ENCODE peak calls at places on chromosomes 12 and 14, in four cellular contexts. One of them, this sample, is unnamed.

GRCh38 chr12:27178723-27179398 is 65.2 kb upstream of the STK38L start:
- DNase-seq in epithelial cell of proximal tubule: no peak
- DNase-seq in AG04450: no peak
- DNase-seq in fibroblast of lung: peak
- DNase-seq in this sample: no peak

GRCh38 chr14:23286904-23287479 is 1.1 kb upstream of the HOMEZ start:
- DNase-seq in epithelial cell of proximal tubule: no peak
- DNase-seq in AG04450: no peak
- DNase-seq in fibroblast of lung: no peak
- DNase-seq in this sample: peak

GRCh38 chr12:19031032-19031431 is 98.5 kb upstream of the PLEKHA5 start:
- DNase-seq in epithelial cell of proximal tubule: peak
- DNase-seq in AG04450: no peak
- DNase-seq in fibroblast of lung: peak
- DNase-seq in this sample: peak

GRCh38 chr12:122888232-122888752 is 7.6 kb downstream of the VPS37B start:
- DNase-seq in epithelial cell of proximal tubule: peak
- DNase-seq in AG04450: no peak
- DNase-seq in fibroblast of lung: peak
- DNase-seq in this sample: peak

GRCh38 chr12:91924827-91925226 is 220.8 kb downstream of the BTG1 start:
- DNase-seq in epithelial cell of proximal tubule: no peak
- DNase-seq in AG04450: no peak
- DNase-seq in fibroblast of lung: no peak
- DNase-seq in this sample: no peak

GRCh38 chr14:95518045-95518751 is 1.7 kb upstream of the SYNE3 start:
- DNase-seq in epithelial cell of proximal tubule: no peak
- DNase-seq in AG04450: no peak
- DNase-seq in fibroblast of lung: no peak
- DNase-seq in this sample: no peak

GRCh38 chr12:123469978-123470377 is 12.0 kb downstream of the SNRNP35 start:
- DNase-seq in epithelial cell of proximal tubule: no peak
- DNase-seq in AG04450: no peak
- DNase-seq in fibroblast of lung: no peak
- DNase-seq in this sample: no peak

GRCh38 chr12:63906876-63907275 is 62.4 kb downstream of the SRGAP1 start:
- DNase-seq in epithelial cell of proximal tubule: no peak
- DNase-seq in AG04450: no peak
- DNase-seq in fibroblast of lung: no peak
- DNase-seq in this sample: no peak

GRCh38 chr12:92134638-92135274 is 10.9 kb downstream of the BTG1 start:
- DNase-seq in epithelial cell of proximal tubule: no peak
- DNase-seq in AG04450: no peak
- DNase-seq in fibroblast of lung: peak
- DNase-seq in this sample: peak

GRCh38 chr12:57609091-57609780 is 2.0 kb upstream of the ARHGEF25 start:
- DNase-seq in epithelial cell of proximal tubule: no peak
- DNase-seq in AG04450: no peak
- DNase-seq in fibroblast of lung: no peak
- DNase-seq in this sample: no peak

GRCh38 chr12:57607958-57608663 is 3.1 kb upstream of the ARHGEF25 start:
- DNase-seq in epithelial cell of proximal tubule: no peak
- DNase-seq in AG04450: no peak
- DNase-seq in fibroblast of lung: no peak
- DNase-seq in this sample: no peak

GRCh38 chr12:57610553-57611115 is 601 bp upstream of the ARHGEF25 start:
- DNase-seq in epithelial cell of proximal tubule: no peak
- DNase-seq in AG04450: no peak
- DNase-seq in fibroblast of lung: peak
- DNase-seq in this sample: no peak

GRCh38 chr12:57611116-57611809 is at the start of gene ARHGEF25:
- DNase-seq in epithelial cell of proximal tubule: no peak
- DNase-seq in AG04450: no peak
- DNase-seq in fibroblast of lung: peak
- DNase-seq in this sample: peak

GRCh38 chr12:57609781-57610552 is 1.3 kb upstream of the ARHGEF25 start:
- DNase-seq in epithelial cell of proximal tubule: no peak
- DNase-seq in AG04450: no peak
- DNase-seq in fibroblast of lung: no peak
- DNase-seq in this sample: no peak
- H3K4me3 ChIP-seq in epithelial cell of proximal tubule: no peak
- H3K4me3 ChIP-seq in AG04450: no peak
- H3K4me3 ChIP-seq in fibroblast of lung: no peak
- H3K4me3 ChIP-seq in this sample: peak

GRCh38 chr12:30440826-30441602 is 254.7 kb downstream of the IPO8 start:
- DNase-seq in epithelial cell of proximal tubule: no peak
- DNase-seq in AG04450: no peak
- DNase-seq in fibroblast of lung: peak
- DNase-seq in this sample: peak
- TF ChIP-seq CTCF in epithelial cell of proximal tubule: peak
- TF ChIP-seq CTCF in AG04450: peak
- TF ChIP-seq CTCF in fibroblast of lung: peak
- TF ChIP-seq CTCF in this sample: peak

GRCh38 chr12:108837680-108838079 is 19.7 kb downstream of the SSH1 start:
- DNase-seq in epithelial cell of proximal tubule: no peak
- DNase-seq in AG04450: no peak
- DNase-seq in fibroblast of lung: no peak
- DNase-seq in this sample: no peak
- H3K4me3 ChIP-seq in epithelial cell of proximal tubule: no peak
- H3K4me3 ChIP-seq in AG04450: no peak
- H3K4me3 ChIP-seq in fibroblast of lung: no peak
- H3K4me3 ChIP-seq in this sample: no peak

GRCh38 chr12:127485528-127485927 is 781.4 kb upstream of the TMEM132C start:
- DNase-seq in epithelial cell of proximal tubule: peak
- DNase-seq in AG04450: peak
- DNase-seq in fibroblast of lung: peak
- DNase-seq in this sample: peak
- TF ChIP-seq CTCF in epithelial cell of proximal tubule: peak
- TF ChIP-seq CTCF in AG04450: peak
- TF ChIP-seq CTCF in fibroblast of lung: peak
- TF ChIP-seq CTCF in this sample: peak

This sample was measured in fibroblast of mammary gland.